ENCODE peak calls at places on chromosome 21, in four cellular contexts. R is PC-3, C is mammary epithelial cell, G is neural progenitor cell. B is an unnamed sample.

GRCh38 chr21:16169102-16169511 is 439.3 kb downstream of the USP25 start:
- DNase-seq in R (no peak), C (no peak), G (no peak), B (no peak)

GRCh38 chr21:32515869-32516268 is 69.5 kb downstream of the TCP10L start:
- DNase-seq in R (no peak), C (no peak), G (no peak), B (no peak)

GRCh38 chr21:39014751-39015150 is 168.5 kb downstream of the PSMG1 start:
- DNase-seq in R (peak), C (peak), G (no peak), B (no peak)

GRCh38 chr21:25563399-25564116 is 43.7 kb downstream of the MRPL39 start:
- DNase-seq in R (no peak), C (no peak), G (no peak), B (no peak)

GRCh38 chr21:33945652-33946270 is 30.2 kb upstream of the ATP5PO start:
- DNase-seq in R (no peak), C (peak), G (no peak), B (no peak)

GRCh38 chr21:18840239-18840638 is 436.7 kb upstream of the TMPRSS15 start:
- DNase-seq in R (peak), C (no peak), G (peak), B (peak)

GRCh38 chr21:32463889-32464300 is 51.4 kb downstream of the EVA1C start:
- DNase-seq in R (peak), C (peak), G (no peak), B (no peak)

GRCh38 chr21:39655589-39655988 is 42.8 kb downstream of the B3GALT5 start:
- DNase-seq in R (no peak), C (no peak), G (no peak), B (no peak)

GRCh38 chr21:32826317-32827167 is 55.0 kb upstream of the PAXBP1 start:
- DNase-seq in R (peak), C (peak), G (peak), B (peak)

GRCh38 chr21:15638856-15639549 is 90.8 kb upstream of the USP25 start:
- DNase-seq in R (peak), C (peak), G (no peak), B (no peak)

GRCh38 chr21:38438476-38438893 is 59.8 kb downstream of the ERG start:
- DNase-seq in R (peak), C (no peak), G (no peak), B (no peak)

GRCh38 chr21:33300701-33301631 is 23.8 kb upstream of the IFNAR1 start:
- DNase-seq in R (peak), C (no peak), G (no peak), B (no peak)

GRCh38 chr21:23951251-23951650 is 1656.0 kb downstream of the MRPL39 start:
- DNase-seq in R (peak), C (no peak), G (no peak), B (no peak)

GRCh38 chr21:33699277-33699676 is 57.0 kb downstream of the ITSN1 start:
- DNase-seq in R (no peak), C (no peak), G (no peak), B (no peak)

GRCh38 chr21:38968887-38969543 is 163.3 kb downstream of the ETS2 start:
- DNase-seq in R (no peak), C (no peak), G (no peak), B (no peak)

GRCh38 chr21:32978346-32979270 is 47.1 kb upstream of the OLIG2 start:
- DNase-seq in R (no peak), C (no peak), G (peak), B (no peak)

GRCh38 chr21:15130751-15131150 is 66.0 kb upstream of the NRIP1 start:
- DNase-seq in R (peak), C (peak), G (no peak), B (no peak)

GRCh38 chr21:25115021-25115420 is 492.3 kb downstream of the MRPL39 start:
- DNase-seq in R (no peak), C (no peak), G (no peak), B (no peak)

GRCh38 chr21:40051801-40052200 is 184.6 kb downstream of the PCP4 start:
- DNase-seq in R (no peak), C (no peak), G (no peak), B (no peak)

GRCh38 chr21:33308586-33309490 is 15.9 kb upstream of the IFNAR1 start:
- DNase-seq in R (no peak), C (no peak), G (no peak), B (no peak)

GRCh38 chr21:39562791-39563770 is 49.7 kb upstream of the B3GALT5 start:
- DNase-seq in R (no peak), C (no peak), G (no peak), B (no peak)

GRCh38 chr21:27700974-27701614 is 734.2 kb upstream of the ADAMTS5 start:
- DNase-seq in R (peak), C (peak), G (peak), B (peak)

GRCh38 chr21:24163539-24163938 is 1443.7 kb downstream of the MRPL39 start:
- DNase-seq in R (no peak), C (no peak), G (no peak), B (no peak)

GRCh38 chr21:27212444-27212843 is 245.6 kb upstream of the ADAMTS5 start:
- DNase-seq in R (no peak), C (no peak), G (no peak), B (no peak)

GRCh38 chr21:32329776-32330175 is 31.1 kb downstream of the MRAP start:
- DNase-seq in R (peak), C (no peak), G (no peak), B (no peak)

GRCh38 chr21:27580276-27580675 is 613.4 kb upstream of the ADAMTS5 start:
- DNase-seq in R (peak), C (peak), G (no peak), B (no peak)

GRCh38 chr21:33937931-33938339 is 22.3 kb upstream of the ATP5PO start:
- DNase-seq in R (no peak), C (no peak), G (no peak), B (no peak)

GRCh38 chr21:33478858-33479678 is 706 bp downstream of the TMEM50B start:
- DNase-seq in R (peak), C (peak), G (peak), B (peak)

GRCh38 chr21:38619865-38620513 is 121.7 kb upstream of the ERG start:
- DNase-seq in R (peak), C (peak), G (no peak), B (no peak)

GRCh38 chr21:20997633-20998455 is at the start of gene NCAM2:
- DNase-seq in R (peak), C (peak), G (peak), B (peak)

GRCh38 chr21:38780879-38781278 is 24.9 kb upstream of the ETS2 start:
- DNase-seq in R (no peak), C (no peak), G (no peak), B (no peak)

DNA sequence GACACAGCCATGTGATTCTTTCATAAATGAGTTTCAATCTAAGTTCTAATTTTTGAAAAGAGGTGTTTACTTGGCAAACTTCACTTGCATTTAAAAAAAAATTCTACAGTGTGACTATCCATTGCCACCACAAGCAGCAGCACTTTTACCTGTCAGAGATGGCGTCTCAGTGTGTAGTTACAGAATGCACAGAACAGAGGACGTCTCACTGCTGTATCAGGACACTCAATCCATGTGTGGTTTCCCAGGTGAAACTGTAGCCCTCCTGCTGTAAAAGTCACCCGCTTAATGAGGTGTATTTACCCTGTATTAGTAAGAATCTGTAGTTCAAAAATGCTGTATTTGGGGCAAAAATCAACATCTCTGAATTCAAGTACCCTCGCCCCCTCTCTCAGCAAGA is 322.1 kb upstream of the RUNX1 start:
- DNase-seq in R (no peak), C (no peak), G (no peak), B (no peak)
- H2AFZ ChIP-seq in R (no peak), C (no peak), G (no peak), B (no peak)

GRCh38 chr21:44658913-44659595 is 1.3 kb downstream of the KRTAP12-3 start:
- DNase-seq in R (no peak), C (no peak), G (no peak), B (peak)
- H2AFZ ChIP-seq in R (no peak), C (no peak), G (peak), B (no peak)

DNA sequence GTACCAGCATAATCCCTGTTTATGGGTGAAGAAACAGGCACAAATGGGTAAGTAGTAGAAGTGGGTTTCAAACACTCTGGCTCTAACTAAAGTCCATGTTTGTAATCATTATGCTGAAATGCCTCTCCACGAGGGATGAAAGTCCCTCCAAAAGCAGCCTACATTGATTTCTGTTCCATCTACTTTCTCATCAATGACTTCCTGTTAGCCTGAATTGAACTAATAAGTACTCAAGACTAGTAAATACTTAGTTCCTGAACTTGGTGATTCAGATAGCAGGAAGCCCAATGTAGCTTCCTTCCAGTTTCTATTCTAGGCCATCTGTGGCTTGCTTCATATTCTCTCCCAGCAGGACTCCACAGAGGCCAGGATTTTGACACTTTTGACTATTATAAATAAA is 11.3 kb upstream of the BACH1 start:
- DNase-seq in R (no peak), C (no peak), G (no peak), B (no peak)
- H2AFZ ChIP-seq in R (no peak), C (peak), G (no peak), B (no peak)

GRCh38 chr21:44295163-44295601 is 4.7 kb upstream of the PFKL start:
- DNase-seq in R (peak), C (no peak), G (no peak), B (no peak)
- H2AFZ ChIP-seq in R (no peak), C (no peak), G (no peak), B (no peak)

GRCh38 chr21:45592626-45593134 is 50.4 kb upstream of the SLC19A1 start:
- DNase-seq in R (no peak), C (no peak), G (no peak), B (no peak)

GRCh38 chr21:45590726-45591618 is 48.7 kb upstream of the SLC19A1 start:
- DNase-seq in R (peak), C (peak), G (no peak), B (peak)

GRCh38 chr21:45593162-45594022 is 50.1 kb upstream of the PCBP3 start:
- DNase-seq in R (no peak), C (no peak), G (no peak), B (no peak)

GRCh38 chr21:45591619-45592207 is 49.5 kb upstream of the SLC19A1 start:
- DNase-seq in R (no peak), C (no peak), G (no peak), B (peak)

GRCh38 chr21:45592208-45592619 is 50.0 kb upstream of the SLC19A1 start:
- DNase-seq in R (no peak), C (no peak), G (no peak), B (no peak)
- H2AFZ ChIP-seq in R (no peak), C (no peak), G (no peak), B (no peak)

GRCh38 chr21:42079939-42080787 is 9.0 kb downstream of the UMODL1 start:
- DNase-seq in R (no peak), C (no peak), G (no peak), B (no peak)

GRCh38 chr21:42080788-42081083 is 9.6 kb downstream of the UMODL1 start:
- DNase-seq in R (no peak), C (peak), G (no peak), B (no peak)

GRCh38 chr21:42082501-42083360 is 11.6 kb downstream of the UMODL1 start:
- DNase-seq in R (no peak), C (no peak), G (no peak), B (no peak)

GRCh38 chr21:42081931-42082381 is 10.8 kb downstream of the UMODL1 start:
- DNase-seq in R (no peak), C (no peak), G (no peak), B (no peak)

GRCh38 chr21:42081138-42081537 is 10.0 kb downstream of the UMODL1 start:
- DNase-seq in R (no peak), C (no peak), G (peak), B (no peak)
- H2AFZ ChIP-seq in R (no peak), C (no peak), G (no peak), B (no peak)

GRCh38 chr21:30580132-30580531 is 10.1 kb downstream of the KRTAP22-2 start:
- DNase-seq in R (peak), C (no peak), G (no peak), B (no peak)
- H2AFZ ChIP-seq in R (no peak), C (no peak), G (no peak), B (no peak)

DNA sequence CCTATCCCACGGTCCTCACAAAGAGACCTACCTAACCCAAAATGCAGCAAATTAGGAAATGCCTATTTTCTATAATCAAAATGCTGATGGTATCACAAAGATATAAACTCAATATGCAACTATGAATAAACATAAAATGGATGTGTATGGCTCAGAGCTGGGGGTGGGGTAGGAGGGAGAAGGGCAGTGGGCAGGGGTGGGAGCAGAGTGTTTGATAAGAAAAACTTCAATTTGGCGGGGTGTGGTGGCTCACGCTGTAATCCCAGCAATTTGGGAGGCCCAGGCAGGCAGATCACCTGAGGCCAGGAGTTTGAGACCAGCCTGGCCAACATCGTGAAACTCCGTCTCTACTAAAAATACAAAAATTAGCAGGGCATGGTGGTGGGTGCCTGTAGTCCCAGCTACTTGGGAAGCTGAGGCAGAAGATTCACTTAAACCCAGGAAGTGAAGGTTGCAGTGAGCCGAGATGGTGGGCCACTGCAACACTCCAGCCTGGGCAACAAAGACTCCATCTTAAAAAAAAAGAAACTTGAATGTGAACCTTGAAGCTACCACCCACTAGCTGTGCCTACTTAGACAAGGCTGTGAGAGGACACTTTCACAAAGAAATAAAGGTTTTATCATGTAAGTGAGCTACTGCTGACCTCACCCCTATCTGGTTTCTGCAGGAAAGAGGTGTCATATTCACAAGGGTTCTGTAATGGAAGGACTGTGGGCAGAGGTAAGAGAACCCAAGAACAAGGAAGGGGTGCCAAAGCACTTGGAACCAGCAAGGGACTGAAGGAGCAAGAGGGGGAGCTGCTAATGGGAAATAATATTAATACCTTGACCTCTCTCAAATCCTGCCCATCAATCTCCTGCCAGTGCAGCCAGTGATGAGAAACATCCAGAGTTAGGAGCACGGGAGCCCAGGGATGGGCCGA is 53.0 kb downstream of the HLCS start:
- DNase-seq in R (peak), C (no peak), G (no peak), B (no peak)
- H2AFZ ChIP-seq in R (no peak), C (no peak), G (no peak), B (no peak)

B was measured in H9.